ENCODE peak calls at places on chromosomes 4 and X, in ten cellular contexts. M, K, U, V, G, W, L, D, E and Z are unnamed samples.

GRCh38 chr4:184941671-184942070 is 76.6 kb upstream of the HELT start:
- DNase-seq in L (no peak), K (no peak), E (no peak), U (no peak), G (no peak), M (no peak), V (no peak), D (no peak), W (no peak), Z (no peak)

GRCh38 chrX:136168929-136169735 is 21.8 kb downstream of the FHL1 start:
- DNase-seq in L (peak; percentile 14), W (peak; percentile 33), V (peak; percentile 7), G (no peak), U (no peak), K (no peak), E (no peak), D (peak; percentile 68), M (no peak), Z (peak; percentile 69)

GRCh38 chrX:129750971-129751370 is 12.2 kb downstream of the XPNPEP2 start:
- DNase-seq in G (no peak), M (no peak), L (no peak), E (no peak), K (no peak), W (no peak), V (no peak), D (no peak), U (no peak), Z (no peak)

GRCh38 chrX:34918856-34919255 is 23.7 kb upstream of the FAM47B start:
- DNase-seq in W (peak; percentile 3), G (no peak), V (peak; percentile 34), K (peak; percentile 5), M (no peak), D (peak; percentile 45), E (no peak), L (peak; percentile 0), U (peak; percentile 56), Z (no peak)

GRCh38 chr4:41913509-41913908 is 21.7 kb upstream of the TMEM33 start:
- DNase-seq in W (no peak), D (no peak), E (no peak), V (no peak), M (no peak), G (no peak), K (no peak), L (no peak), U (no peak), Z (no peak)

GRCh38 chr4:21953653-21954052 is 5.1 kb upstream of the KCNIP4 start:
- DNase-seq in L (no peak), E (no peak), W (no peak), U (no peak), M (no peak), D (no peak), G (no peak), V (no peak), K (no peak), Z (no peak)

GRCh38 chr4:25823632-25824031 is 39.2 kb downstream of the SEL1L3 start:
- DNase-seq in D (no peak), U (no peak), V (peak; percentile 16), M (no peak), L (no peak), E (no peak), W (no peak), G (no peak), K (no peak), Z (no peak)

GRCh38 chrX:45807572-45808425 is 607.1 kb upstream of the DIPK2B start:
- DNase-seq in L (peak; percentile 39), M (no peak), W (no peak), K (no peak), U (no peak), D (no peak), V (no peak), G (no peak), E (no peak), Z (no peak)

GRCh38 chrX:118325453-118325852 is 20.5 kb upstream of the WDR44 start:
- DNase-seq in M (no peak), E (no peak), V (no peak), D (peak; percentile 23), W (no peak), U (peak; percentile 22), K (peak; percentile 30), G (no peak), L (no peak), Z (no peak)

GRCh38 chr4:107376293-107376692 is 340.2 kb upstream of the DKK2 start:
- DNase-seq in M (no peak), U (no peak), V (no peak), L (no peak), W (no peak), K (no peak), G (no peak), E (no peak), D (no peak), Z (no peak)